ENCODE peak calls at places on chromosomes 12 and 14, in eight cellular contexts. C, H, M, N, I, Z, W and E are unnamed samples.

GRCh38 chr12:101498252-101498651 is 23.1 kb downstream of the SPIC start:
- DNase-seq in N (no peak), H (no peak), M (no peak), C (no peak), Z (no peak), I (no peak), W (peak), E (no peak)

GRCh38 chr14:96017882-96018281 is 21.3 kb upstream of the C14orf132 start:
- DNase-seq in C (no peak), Z (no peak), M (no peak), H (no peak), W (no peak), N (no peak), I (no peak), E (no peak)

GRCh38 chr12:29427964-29428363 is 47.0 kb upstream of the ERGIC2 start:
- DNase-seq in M (no peak), N (no peak), W (no peak), I (no peak), C (no peak), Z (peak), H (no peak), E (no peak)

GRCh38 chr14:93540235-93540634 is 109.5 kb downstream of the UNC79 start:
- DNase-seq in C (no peak), I (no peak), N (no peak), W (no peak), Z (no peak), H (no peak), M (no peak), E (no peak)

GRCh38 chr12:131066207-131066885 is 112.6 kb downstream of the ADGRD1 start:
- DNase-seq in W (no peak), Z (no peak), I (no peak), N (no peak), M (no peak), C (no peak), H (no peak), E (no peak)

GRCh38 chr12:46661161-46661845 is 164.5 kb downstream of the SLC38A4 start:
- DNase-seq in Z (peak), W (peak), C (no peak), N (no peak), I (peak), M (no peak), H (peak), E (no peak)

GRCh38 chr12:24921251-24922038 is 27.5 kb downstream of the BCAT1 start:
- DNase-seq in H (peak), Z (no peak), W (no peak), C (no peak), I (peak), M (no peak), N (no peak), E (no peak)

GRCh38 chr14:21014761-21015190 is 10.1 kb downstream of the NDRG2 start:
- DNase-seq in Z (peak), M (peak), W (peak), N (peak), H (peak), I (peak), C (peak), E (peak)

GRCh38 chr14:64899958-64900357 is 14.3 kb upstream of the CHURC1 start:
- DNase-seq in H (no peak), C (no peak), M (no peak), I (no peak), N (no peak), W (no peak), Z (no peak), E (no peak)

GRCh38 chr12:107655281-107656065 is 30.1 kb upstream of the PWP1 start:
- DNase-seq in W (no peak), H (no peak), M (no peak), I (peak), Z (no peak), N (no peak), C (no peak), E (no peak)

GRCh38 chr12:111393700-111394275 is 11.9 kb upstream of the SH2B3 start:
- DNase-seq in I (no peak), Z (peak), W (peak), H (no peak), N (no peak), M (no peak), C (peak), E (no peak)

GRCh38 chr14:94341654-94342333 is 18.7 kb upstream of the SERPINA6 start:
- DNase-seq in Z (no peak), I (no peak), N (no peak), H (no peak), C (peak), W (no peak), M (no peak), E (no peak)

GRCh38 chr12:11705010-11705409 is 55.5 kb downstream of the ETV6 start:
- DNase-seq in Z (no peak), H (peak), W (no peak), I (peak), C (peak), M (no peak), N (no peak), E (no peak)

GRCh38 chr14:29518335-29518734 is 409.3 kb downstream of the PRKD1 start:
- DNase-seq in C (no peak), I (peak), Z (no peak), W (no peak), N (no peak), M (no peak), H (no peak), E (no peak)

GRCh38 chr12:120500577-120500976 is 4.7 kb downstream of the DYNLL1 start:
- DNase-seq in M (no peak), I (peak), N (no peak), H (no peak), W (no peak), Z (no peak), C (no peak), E (no peak)

GRCh38 chr14:68286667-68287066 is 467.1 kb downstream of the RAD51B start:
- DNase-seq in M (no peak), Z (no peak), C (no peak), N (no peak), W (no peak), H (no peak), I (no peak), E (no peak)

GRCh38 chr12:67270622-67271021 is 1.5 kb downstream of the CAND1 start:
- DNase-seq in M (no peak), W (no peak), I (no peak), C (no peak), H (no peak), N (no peak), Z (no peak), E (no peak)

GRCh38 chr14:23299558-23299957 is 3.1 kb downstream of the PPP1R3E start:
- DNase-seq in I (peak), Z (no peak), M (no peak), N (no peak), H (peak), W (peak), C (peak), E (no peak)

GRCh38 chr14:92103363-92103762 is 3.0 kb downstream of the ATXN3 start:
- DNase-seq in W (no peak), I (no peak), Z (no peak), C (no peak), N (no peak), H (no peak), M (no peak), E (no peak)

GRCh38 chr12:101698782-101699347 is 1.4 kb downstream of the CHPT1 start:
- DNase-seq in Z (peak), M (no peak), C (no peak), N (no peak), H (peak), I (no peak), W (peak), E (no peak)

GRCh38 chr12:6821271-6821673 is 349 bp upstream of the GPR162 start:
- DNase-seq in M (no peak), N (no peak), Z (no peak), C (peak), W (peak), H (peak), I (peak), E (no peak)

GRCh38 chr14:80523518-80524117 is 312.3 kb upstream of the DIO2 start:
- DNase-seq in H (no peak), Z (no peak), I (peak), C (no peak), W (no peak), M (no peak), N (no peak), E (no peak)

GRCh38 chr12:4292266-4293063 is 18.9 kb downstream of the CCND2 start:
- DNase-seq in C (no peak), I (no peak), N (no peak), W (no peak), M (no peak), H (no peak), Z (no peak), E (no peak)

GRCh38 chr12:34219046-34219770 is 196.9 kb downstream of the ALG10 start:
- DNase-seq in H (no peak), W (no peak), Z (no peak), C (peak), M (peak), I (no peak), N (no peak), E (no peak)

GRCh38 chr12:132342322-132342721 is 12.9 kb upstream of the GALNT9 start:
- DNase-seq in C (no peak), Z (no peak), N (no peak), W (no peak), H (no peak), I (no peak), M (no peak), E (no peak)

GRCh38 chr12:66036317-66036716 is 94.2 kb downstream of the LLPH start:
- DNase-seq in M (no peak), I (peak), C (no peak), Z (no peak), H (peak), N (no peak), W (no peak), E (no peak)

GRCh38 chr12:53252349-53252916 is 15.7 kb upstream of the ESPL1 start:
- DNase-seq in H (peak), C (no peak), M (no peak), N (no peak), Z (no peak), W (no peak), I (no peak), E (no peak)

GRCh38 chr12:9221476-9221875 is 13.3 kb upstream of the PZP start:
- DNase-seq in N (no peak), C (no peak), I (no peak), Z (no peak), M (no peak), W (no peak), H (no peak), E (no peak)

GRCh38 chr12:14936224-14936861 is 2.0 kb downstream of the ERP27 start:
- DNase-seq in Z (no peak), W (no peak), I (no peak), C (no peak), M (no peak), H (no peak), N (no peak), E (no peak)

GRCh38 chr12:76274699-76275098 is 73.5 kb downstream of the BBS10 start:
- DNase-seq in C (no peak), N (no peak), Z (no peak), W (no peak), I (peak), H (peak), M (no peak), E (no peak)

GRCh38 chr12:43098078-43098477 is 453.9 kb downstream of the ADAMTS20 start:
- DNase-seq in H (no peak), N (no peak), C (no peak), W (no peak), M (no peak), Z (no peak), I (no peak), E (no peak)

GRCh38 chr12:54357802-54358619 is 6.3 kb downstream of the GPR84 start:
- DNase-seq in N (no peak), M (no peak), C (no peak), W (peak), H (no peak), Z (peak), I (peak), E (peak)

GRCh38 chr12:52307836-52308806 is 13.1 kb downstream of the KRT83 start:
- DNase-seq in C (no peak), N (no peak), M (peak), I (peak), H (peak), W (peak), Z (peak), E (no peak)

GRCh38 chr12:125533434-125534029 is 468.3 kb downstream of the AACS start:
- DNase-seq in M (no peak), I (no peak), C (no peak), H (no peak), N (no peak), W (peak), Z (peak), E (no peak)

GRCh38 chr12:1797011-1797901 is 23.1 kb upstream of the LRTM2 start:
- DNase-seq in Z (peak), M (peak), C (peak), N (peak), I (no peak), W (no peak), H (peak), E (peak)

GRCh38 chr12:52952082-52952801 is 3.3 kb downstream of the KRT18 start:
- DNase-seq in M (no peak), W (no peak), Z (no peak), C (no peak), N (no peak), I (no peak), H (no peak), E (no peak)

GRCh38 chr12:26833692-26834168 is 736 bp upstream of the ITPR2 start:
- DNase-seq in H (peak), C (no peak), I (peak), N (no peak), Z (peak), W (no peak), M (peak), E (peak)

GRCh38 chr14:75822522-75823288 is 159.1 kb downstream of the TGFB3 start:
- DNase-seq in W (no peak), N (no peak), C (no peak), H (peak), M (no peak), I (no peak), Z (no peak), E (no peak)

GRCh38 chr12:47979166-47979565 is 15.8 kb downstream of the TMEM106C start:
- DNase-seq in I (no peak), W (no peak), Z (no peak), N (no peak), H (no peak), C (no peak), M (no peak), E (no peak)